ENCODE peak calls at places on chromosomes 1 and 21, in ten cellular contexts. D is tibial nerve, Z is fibroblast of pulmonary artery, Q is stomach, N is GM23338, S is AG10803, O is heart left ventricle, I is GM06990, R is body of pancreas, V is A549. E is an unnamed sample.

GRCh38 chr1:65527211-65527610 is 106.7 kb downstream of the LEPR start:
- DNase-seq in D (no peak), I (no peak), Q (no peak), N (no peak), R (no peak), S (peak), V (no peak), Z (peak), O (no peak), E (peak)

GRCh38 chr1:56098956-56099355 is 480.4 kb downstream of the PLPP3 start:
- DNase-seq in N (no peak), R (no peak), V (no peak), S (peak), O (no peak), D (no peak), Z (peak), Q (no peak), I (no peak), E (no peak)

GRCh38 chr21:46211786-46212720 is 16.5 kb downstream of the LSS start:
- DNase-seq in S (no peak), Z (no peak), N (no peak), D (no peak), Q (no peak), R (no peak), O (no peak), V (no peak), I (no peak), E (no peak)

GRCh38 chr1:206098242-206098919 is 18.8 kb downstream of the AVPR1B start:
- DNase-seq in N (no peak), Z (no peak), R (no peak), S (no peak), D (no peak), V (no peak), Q (no peak), I (no peak), O (no peak), E (no peak)

GRCh38 chr1:63920154-63921117 is 146.6 kb downstream of the ROR1 start:
- DNase-seq in V (peak), D (no peak), N (no peak), Z (peak), R (no peak), S (peak), Q (no peak), I (no peak), O (no peak), E (peak)

GRCh38 chr1:23126801-23127200 is 41.9 kb downstream of the LUZP1 start:
- DNase-seq in N (no peak), Q (no peak), I (no peak), O (no peak), Z (peak), R (no peak), V (no peak), S (peak), D (no peak), E (peak)

GRCh38 chr1:86687595-86687994 is 16.8 kb upstream of the SH3GLB1 start:
- DNase-seq in S (no peak), R (no peak), Q (no peak), O (no peak), N (no peak), Z (peak), D (no peak), V (no peak), I (no peak), E (peak)

GRCh38 chr21:42154237-42155044 is 64.5 kb upstream of the ABCG1 start:
- DNase-seq in I (no peak), Q (no peak), D (no peak), R (no peak), O (no peak), Z (no peak), S (no peak), N (no peak), V (no peak), E (no peak)

GRCh38 chr1:181112071-181112929 is 23.8 kb downstream of the IER5 start:
- DNase-seq in S (peak), R (peak), O (peak), Z (peak), N (no peak), I (no peak), D (peak), V (peak), Q (peak), E (peak)

GRCh38 chr21:45615145-45615711 is 28.3 kb upstream of the PCBP3 start:
- DNase-seq in I (peak), Q (peak), R (peak), Z (peak), V (no peak), N (no peak), D (no peak), S (no peak), O (no peak), E (peak)

GRCh38 chr21:44286716-44287632 is 1.3 kb downstream of the AIRE start:
- DNase-seq in V (no peak), D (no peak), N (no peak), I (peak), R (no peak), Z (no peak), O (peak), S (no peak), Q (no peak), E (no peak)

GRCh38 chr1:199794105-199794863 is 233.2 kb upstream of the NR5A2 start:
- DNase-seq in Q (no peak), O (no peak), N (no peak), S (no peak), I (no peak), R (peak), D (no peak), Z (peak), V (no peak), E (no peak)

GRCh38 chr21:45830221-45830640 is 151.3 kb upstream of the COL6A1 start:
- DNase-seq in I (no peak), S (no peak), Q (no peak), O (no peak), N (no peak), D (no peak), V (no peak), R (no peak), Z (no peak), E (peak)

GRCh38 chr1:69700770-69701169 is 133.0 kb downstream of the LRRC7 start:
- DNase-seq in Z (peak), N (peak), Q (no peak), I (no peak), V (no peak), R (peak), D (no peak), O (no peak), S (peak), E (peak)

GRCh38 chr1:99818063-99818699 is 32.0 kb upstream of the AGL start:
- DNase-seq in R (no peak), Z (peak), I (no peak), O (no peak), N (no peak), S (peak), Q (no peak), D (no peak), V (no peak), E (no peak)

GRCh38 chr1:32927441-32927840 is 26.3 kb upstream of the TMEM54 start:
- DNase-seq in S (no peak), I (no peak), R (no peak), Z (no peak), D (no peak), N (no peak), V (no peak), O (no peak), Q (no peak), E (no peak)

GRCh38 chr1:226679853-226680516 is 59.1 kb downstream of the ITPKB start:
- DNase-seq in I (peak), Q (peak), V (no peak), Z (peak), D (peak), N (peak), O (peak), R (peak), S (peak), E (peak)

GRCh38 chr1:110337704-110338199 is 1.4 kb upstream of the RBM15 start:
- DNase-seq in N (peak), S (no peak), I (peak), Z (no peak), R (peak), D (peak), O (peak), V (peak), Q (peak), E (no peak)

GRCh38 chr1:203860396-203860951 is 925 bp upstream of the SNRPE start:
- DNase-seq in N (peak), V (no peak), Z (peak), R (peak), D (no peak), O (no peak), Q (peak), I (no peak), S (peak), E (peak)

GRCh38 chr1:185598326-185598725 is 135.9 kb upstream of the HMCN1 start:
- DNase-seq in Z (no peak), I (no peak), V (no peak), S (no peak), O (no peak), R (no peak), Q (no peak), N (no peak), D (no peak), E (no peak)

GRCh38 chr1:40392206-40392605 is 18.7 kb downstream of the SMAP2 start:
- DNase-seq in S (peak), Z (peak), N (no peak), O (no peak), V (no peak), I (no peak), R (no peak), D (no peak), Q (peak), E (peak)

GRCh38 chr1:153733970-153734369 is 6.1 kb downstream of the INTS3 start:
- DNase-seq in I (no peak), S (no peak), V (no peak), Z (no peak), N (no peak), R (peak), Q (no peak), O (no peak), D (no peak), E (no peak)

GRCh38 chr21:45709127-45709526 is 65.6 kb downstream of the PCBP3 start:
- DNase-seq in Q (no peak), V (no peak), I (no peak), N (no peak), O (no peak), Z (peak), S (peak), D (no peak), R (no peak), E (no peak)

GRCh38 chr1:108645479-108646184 is 15.3 kb downstream of the HENMT1 start:
- DNase-seq in S (no peak), Z (no peak), R (no peak), N (peak), O (no peak), V (no peak), I (no peak), D (no peak), Q (no peak), E (no peak)

GRCh38 chr1:84505167-84506001 is 802 bp upstream of the SPATA1 start:
- DNase-seq in R (peak), D (peak), I (no peak), Q (no peak), S (peak), V (peak), O (peak), N (peak), Z (peak), E (peak)

GRCh38 chr21:42061195-42061865 is 9.8 kb upstream of the UMODL1 start:
- DNase-seq in Q (no peak), R (no peak), V (no peak), D (no peak), N (no peak), S (no peak), O (peak), I (peak), Z (no peak), E (no peak)

GRCh38 chr1:201941420-201942128 is 4.8 kb downstream of the LMOD1 start:
- DNase-seq in Z (no peak), O (no peak), I (no peak), Q (no peak), R (no peak), V (no peak), D (no peak), S (no peak), N (peak), E (no peak)

GRCh38 chr1:207890136-207890738 is 20.7 kb downstream of the CD34 start:
- DNase-seq in R (peak), Z (peak), D (peak), S (peak), V (no peak), I (no peak), O (peak), Q (peak), N (no peak), E (peak)

GRCh38 chr1:53116933-53117332 is 25.5 kb downstream of the SLC1A7 start:
- DNase-seq in S (no peak), I (no peak), R (no peak), N (no peak), V (no peak), D (no peak), O (no peak), Z (no peak), Q (no peak), E (no peak)

GRCh38 chr1:29651684-29652665 is 415.7 kb downstream of the PTPRU start:
- DNase-seq in N (no peak), R (no peak), V (no peak), I (no peak), O (no peak), Q (peak), Z (no peak), S (no peak), D (no peak), E (no peak)

GRCh38 chr1:150106331-150106730 is 38.8 kb downstream of the VPS45 start:
- DNase-seq in Q (no peak), S (no peak), Z (no peak), V (no peak), O (no peak), N (peak), I (no peak), R (no peak), D (no peak), E (peak)

GRCh38 chr1:161915978-161916377 is 107.7 kb downstream of the OLFML2B start:
- DNase-seq in Z (no peak), Q (no peak), S (no peak), V (no peak), D (no peak), R (no peak), O (no peak), N (no peak), I (no peak), E (no peak)

GRCh38 chr1:10824821-10825540 is 28.5 kb upstream of the CASZ1 start:
- DNase-seq in V (peak), S (peak), I (no peak), Q (peak), O (no peak), N (no peak), Z (peak), D (no peak), R (no peak), E (peak)

GRCh38 chr1:27408151-27408550 is 15.7 kb downstream of the GPR3 start:
- DNase-seq in S (no peak), N (no peak), I (no peak), Z (no peak), O (no peak), Q (no peak), V (no peak), R (no peak), D (no peak), E (peak)

GRCh38 chr1:98322966-98323365 is 338.6 kb upstream of the SNX7 start:
- DNase-seq in O (no peak), R (no peak), S (peak), Q (no peak), V (no peak), N (no peak), Z (peak), D (no peak), I (no peak), E (peak)

DNA sequence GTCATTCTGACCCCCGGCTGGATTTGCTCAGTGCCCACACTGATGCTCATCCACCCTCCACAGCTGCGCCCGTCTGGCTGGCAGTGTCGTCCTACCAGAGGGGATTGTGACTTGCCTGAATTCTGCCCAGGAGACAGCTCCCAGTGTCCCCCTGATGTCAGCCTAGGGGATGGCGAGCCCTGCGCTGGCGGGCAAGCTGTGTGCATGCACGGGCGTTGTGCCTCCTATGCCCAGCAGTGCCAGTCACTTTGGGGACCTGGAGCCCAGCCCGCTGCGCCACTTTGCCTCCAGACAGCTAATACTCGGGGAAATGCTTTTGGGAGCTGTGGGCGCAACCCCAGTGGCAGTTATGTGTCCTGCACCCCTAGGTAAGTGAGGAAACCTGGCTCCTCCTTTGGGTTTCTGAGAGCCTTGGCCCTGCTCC is 5.7 kb upstream of the EFNA4 start:
- DNase-seq in O (no peak), R (no peak), N (peak), S (no peak), Q (no peak), V (no peak), I (no peak), Z (no peak), D (no peak), E (no peak)
- TF ChIP-seq CTCF in O (no peak), R (no peak), N (no peak), S (no peak), Q (no peak), V (no peak), I (peak), Z (no peak), D (no peak), E (peak)

GRCh38 chr1:228383773-228384172 is 22.9 kb downstream of the TRIM11 start:
- DNase-seq in N (no peak), S (no peak), Z (no peak), I (no peak), D (no peak), Q (no peak), O (no peak), V (no peak), R (no peak), E (no peak)

GRCh38 chr1:228379165-228379460 is 27.5 kb downstream of the TRIM11 start:
- DNase-seq in Q (no peak), O (peak), D (no peak), S (peak), Z (no peak), I (no peak), V (no peak), N (peak), R (peak), E (peak)

GRCh38 chr1:228378453-228379164 is 28.0 kb downstream of the TRIM11 start:
- DNase-seq in R (peak), D (peak), I (peak), Q (peak), V (peak), S (peak), Z (peak), N (peak), O (peak), E (peak)

GRCh38 chr1:228379666-228380065 is 27.0 kb downstream of the TRIM11 start:
- DNase-seq in R (no peak), D (no peak), I (no peak), S (no peak), N (no peak), Q (no peak), V (no peak), O (no peak), Z (no peak), E (no peak)

GRCh38 chr1:228381336-228381735 is 25.3 kb downstream of the TRIM11 start:
- DNase-seq in I (no peak), R (no peak), Z (no peak), S (no peak), V (no peak), N (no peak), D (no peak), O (no peak), Q (no peak), E (no peak)
- TF ChIP-seq CTCF in I (no peak), R (no peak), Z (no peak), S (no peak), V (no peak), N (no peak), D (no peak), O (no peak), Q (no peak), E (no peak)

GRCh38 chr21:37915941-37916794 is at the start of gene KCNJ6:
- DNase-seq in N (peak), V (peak), Q (peak), R (peak), O (peak), S (peak), I (no peak), Z (peak), D (no peak), E (peak)

GRCh38 chr21:37915516-37915915 is 741 bp downstream of the KCNJ6 start:
- DNase-seq in D (no peak), I (no peak), S (peak), O (no peak), V (no peak), R (no peak), Z (no peak), N (peak), Q (no peak), E (no peak)

GRCh38 chr21:37917612-37918011 is 1.4 kb upstream of the KCNJ6 start:
- DNase-seq in Z (peak), V (no peak), I (no peak), O (no peak), N (no peak), R (no peak), D (no peak), Q (no peak), S (peak), E (peak)

GRCh38 chr21:37914211-37914900 is 1.9 kb downstream of the KCNJ6 start:
- DNase-seq in S (peak), O (peak), Q (no peak), D (no peak), N (peak), V (no peak), I (no peak), Z (peak), R (peak), E (peak)

DNA sequence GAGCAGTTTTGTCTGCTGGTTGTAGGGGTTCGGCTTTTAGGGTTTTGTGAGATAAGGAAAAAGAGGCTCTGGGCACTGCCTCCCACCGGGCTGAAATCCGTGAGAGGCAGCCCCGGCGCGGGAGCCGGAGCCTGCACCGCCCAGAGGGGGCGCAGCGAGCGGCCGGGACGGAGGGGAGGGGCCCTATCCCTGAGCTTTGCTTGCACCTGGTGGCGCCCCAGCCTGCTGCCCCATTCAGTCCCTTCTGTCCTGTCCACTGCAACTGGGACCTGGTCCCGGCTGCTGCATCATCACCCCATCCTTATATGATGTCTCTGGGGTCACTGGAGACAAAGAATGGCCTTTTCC is 512 bp upstream of the KCNJ6 start:
- DNase-seq in O (no peak), V (peak), Z (no peak), R (peak), N (peak), Q (no peak), I (no peak), D (no peak), S (no peak), E (no peak)
- TF ChIP-seq CTCF in O (no peak), V (peak), Z (no peak), R (no peak), N (peak), Q (no peak), I (no peak), D (no peak), S (peak), E (peak)

DNA sequence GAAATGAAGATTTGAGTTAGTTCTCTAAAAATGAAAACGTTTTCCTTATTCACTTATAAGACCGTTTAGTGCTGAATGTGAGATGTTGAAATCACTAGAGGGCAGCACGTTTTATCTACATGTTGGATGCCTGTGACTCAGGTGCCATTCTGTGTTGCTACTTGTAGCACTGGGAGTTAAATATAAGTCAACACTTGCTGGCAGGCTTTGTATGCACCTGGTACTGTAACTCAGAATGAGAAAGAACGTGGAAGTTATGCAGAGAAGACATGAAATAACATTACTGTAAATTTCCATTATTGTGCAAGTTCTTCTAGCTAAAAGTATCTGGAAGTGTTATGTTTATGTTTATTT is 45.9 kb downstream of the MIGA1 start:
- DNase-seq in R (peak), V (no peak), O (no peak), N (peak), Z (peak), S (peak), I (peak), Q (peak), D (peak), E (peak)
- TF ChIP-seq CTCF in R (peak), V (peak), O (peak), N (peak), Z (peak), S (peak), I (peak), Q (no peak), D (no peak), E (peak)